ENCODE peak calls at places on chromosomes 3 and 15, in ten cellular contexts. One of them, this sample, is unnamed. For H3K9me3, the result is how much of the 10 kb centered on the place peaks cover.

GRCh38 chr15:51114437-51115119 is 19.9 kb upstream of the TNFAIP8L3 start:
- DNase-seq in PC-9: no peak
- DNase-seq in HCT116: no peak
- DNase-seq in H9: no peak
- DNase-seq in mammary epithelial cell: no peak
- DNase-seq in neuronal stem cell: no peak
- DNase-seq in endothelial cell of umbilical vein: peak
- DNase-seq in mesenchymal stem cell: no peak
- DNase-seq in hepatocyte: no peak
- DNase-seq in neural progenitor cell: no peak
- DNase-seq in this sample: peak

GRCh38 chr15:35907507-35907906 is 361.5 kb upstream of the DPH6 start:
- DNase-seq in PC-9: no peak
- DNase-seq in HCT116: no peak
- DNase-seq in H9: no peak
- DNase-seq in mammary epithelial cell: no peak
- DNase-seq in neuronal stem cell: no peak
- DNase-seq in endothelial cell of umbilical vein: peak
- DNase-seq in mesenchymal stem cell: no peak
- DNase-seq in hepatocyte: no peak
- DNase-seq in neural progenitor cell: no peak
- DNase-seq in this sample: peak

GRCh38 chr3:46935168-46935858 is 41.2 kb downstream of the CCDC12 start:
- DNase-seq in PC-9: peak
- DNase-seq in HCT116: peak
- DNase-seq in H9: peak
- DNase-seq in mammary epithelial cell: peak
- DNase-seq in neuronal stem cell: peak
- DNase-seq in endothelial cell of umbilical vein: peak
- DNase-seq in mesenchymal stem cell: peak
- DNase-seq in hepatocyte: peak
- DNase-seq in neural progenitor cell: peak
- DNase-seq in this sample: peak

GRCh38 chr3:123076496-123077418 is 9.9 kb downstream of the PDIA5 start:
- DNase-seq in PC-9: no peak
- DNase-seq in HCT116: no peak
- DNase-seq in H9: no peak
- DNase-seq in mammary epithelial cell: no peak
- DNase-seq in neuronal stem cell: no peak
- DNase-seq in endothelial cell of umbilical vein: peak
- DNase-seq in mesenchymal stem cell: peak
- DNase-seq in hepatocyte: peak
- DNase-seq in neural progenitor cell: no peak
- DNase-seq in this sample: no peak

GRCh38 chr15:63940956-63941620 is 105.2 kb downstream of the DAPK2 start:
- DNase-seq in PC-9: no peak
- DNase-seq in HCT116: no peak
- DNase-seq in H9: peak
- DNase-seq in mammary epithelial cell: no peak
- DNase-seq in neuronal stem cell: no peak
- DNase-seq in endothelial cell of umbilical vein: peak
- DNase-seq in mesenchymal stem cell: no peak
- DNase-seq in hepatocyte: no peak
- DNase-seq in neural progenitor cell: no peak
- DNase-seq in this sample: no peak

GRCh38 chr15:60718661-60719069 is 239.7 kb upstream of the ICE2 start:
- DNase-seq in PC-9: no peak
- DNase-seq in HCT116: no peak
- DNase-seq in H9: no peak
- DNase-seq in mammary epithelial cell: no peak
- DNase-seq in neuronal stem cell: no peak
- DNase-seq in endothelial cell of umbilical vein: peak
- DNase-seq in mesenchymal stem cell: no peak
- DNase-seq in hepatocyte: no peak
- DNase-seq in neural progenitor cell: no peak
- DNase-seq in this sample: no peak

GRCh38 chr3:194184265-194184751 is 48.4 kb downstream of the HES1 start:
- DNase-seq in PC-9: peak
- DNase-seq in HCT116: no peak
- DNase-seq in H9: no peak
- DNase-seq in mammary epithelial cell: no peak
- DNase-seq in neuronal stem cell: peak
- DNase-seq in endothelial cell of umbilical vein: peak
- DNase-seq in mesenchymal stem cell: no peak
- DNase-seq in hepatocyte: no peak
- DNase-seq in neural progenitor cell: peak
- DNase-seq in this sample: no peak

GRCh38 chr3:134645515-134645914 is 5.3 kb downstream of the KY start:
- DNase-seq in PC-9: no peak
- DNase-seq in HCT116: no peak
- DNase-seq in H9: no peak
- DNase-seq in mammary epithelial cell: no peak
- DNase-seq in neuronal stem cell: no peak
- DNase-seq in endothelial cell of umbilical vein: no peak
- DNase-seq in mesenchymal stem cell: no peak
- DNase-seq in hepatocyte: no peak
- DNase-seq in neural progenitor cell: no peak
- DNase-seq in this sample: no peak

GRCh38 chr15:65451989-65452388 is 29.2 kb upstream of the IGDCC4 start:
- DNase-seq in PC-9: no peak
- DNase-seq in HCT116: no peak
- DNase-seq in H9: no peak
- DNase-seq in mammary epithelial cell: no peak
- DNase-seq in neuronal stem cell: no peak
- DNase-seq in endothelial cell of umbilical vein: no peak
- DNase-seq in mesenchymal stem cell: no peak
- DNase-seq in hepatocyte: no peak
- DNase-seq in neural progenitor cell: no peak
- DNase-seq in this sample: no peak

GRCh38 chr3:52313188-52313773 is 2.8 kb upstream of the DNAH1 start:
- DNase-seq in PC-9: no peak
- DNase-seq in HCT116: no peak
- DNase-seq in H9: no peak
- DNase-seq in mammary epithelial cell: no peak
- DNase-seq in neuronal stem cell: no peak
- DNase-seq in endothelial cell of umbilical vein: no peak
- DNase-seq in mesenchymal stem cell: no peak
- DNase-seq in hepatocyte: no peak
- DNase-seq in neural progenitor cell: no peak
- DNase-seq in this sample: no peak

DNA sequence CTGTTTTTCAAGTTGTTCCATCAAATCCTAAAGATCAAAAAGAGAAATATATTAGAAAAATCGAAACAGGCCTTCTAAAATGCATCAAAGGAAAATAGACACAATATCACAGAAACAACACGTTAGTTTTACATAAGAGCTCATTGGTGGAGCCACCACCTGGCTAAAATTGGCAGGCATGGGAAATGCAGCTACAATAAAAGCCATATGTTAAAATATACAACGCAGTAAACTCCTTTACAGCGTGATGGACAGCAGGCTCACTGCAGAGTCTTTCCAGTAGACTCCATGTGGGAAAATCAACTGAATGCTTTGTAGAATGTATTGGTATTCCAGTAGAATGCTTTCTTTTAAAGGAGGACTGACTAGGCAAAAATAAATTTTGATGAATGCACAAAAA is 40.9 kb upstream of the MYO5C start:
- DNase-seq in PC-9: no peak
- DNase-seq in HCT116: no peak
- DNase-seq in H9: no peak
- DNase-seq in mammary epithelial cell: no peak
- DNase-seq in neuronal stem cell: no peak
- DNase-seq in endothelial cell of umbilical vein: no peak
- DNase-seq in mesenchymal stem cell: no peak
- DNase-seq in hepatocyte: no peak
- DNase-seq in neural progenitor cell: no peak
- DNase-seq in this sample: no peak
- H3K4me2 ChIP-seq in PC-9: no peak
- H3K4me2 ChIP-seq in HCT116: no peak
- H3K4me2 ChIP-seq in H9: no peak
- H3K4me2 ChIP-seq in mammary epithelial cell: no peak
- H3K4me2 ChIP-seq in neuronal stem cell: no peak
- H3K4me2 ChIP-seq in endothelial cell of umbilical vein: no peak
- H3K4me2 ChIP-seq in mesenchymal stem cell: no peak
- H3K4me2 ChIP-seq in hepatocyte: no peak
- H3K4me2 ChIP-seq in neural progenitor cell: no peak
- H3K4me2 ChIP-seq in this sample: no peak

DNA sequence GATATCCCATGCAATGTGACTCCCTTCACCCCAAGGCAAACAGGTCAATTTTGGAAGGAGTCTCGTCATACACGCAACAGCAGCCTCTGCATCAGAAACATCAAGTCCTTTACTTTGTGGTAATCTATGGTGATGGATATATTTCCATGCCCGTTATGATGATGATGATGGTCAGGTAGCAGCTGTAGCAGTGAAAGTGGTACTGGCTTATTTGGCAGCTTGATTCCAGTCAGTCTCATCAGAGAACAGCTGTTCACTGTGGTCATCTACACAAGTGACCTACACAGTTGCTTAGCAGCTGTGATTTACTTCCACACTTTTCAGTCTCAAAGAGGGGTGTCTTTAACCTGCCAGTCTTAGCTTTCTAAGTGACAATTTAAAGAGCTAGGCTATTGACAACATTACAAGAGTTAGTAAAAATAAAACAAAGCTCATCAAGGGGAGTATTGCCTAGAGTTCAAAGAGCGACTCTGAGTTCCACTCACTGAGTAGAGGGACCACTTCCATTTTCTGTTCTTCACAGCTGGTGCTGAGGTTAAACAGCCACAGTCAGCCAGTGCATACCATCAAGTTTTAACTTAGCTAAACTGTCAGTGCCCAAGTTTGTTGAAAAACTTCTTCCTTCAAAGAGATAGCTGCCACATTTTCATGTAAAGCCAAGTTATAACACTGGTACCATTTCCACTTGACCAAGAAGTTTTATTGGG is 587.4 kb upstream of the KCNMB2 start:
- DNase-seq in PC-9: no peak
- DNase-seq in HCT116: no peak
- DNase-seq in H9: no peak
- DNase-seq in mammary epithelial cell: no peak
- DNase-seq in neuronal stem cell: no peak
- DNase-seq in endothelial cell of umbilical vein: no peak
- DNase-seq in mesenchymal stem cell: no peak
- DNase-seq in hepatocyte: no peak
- DNase-seq in neural progenitor cell: no peak
- DNase-seq in this sample: no peak
- H3K9me3 ChIP-seq in PC-9: under half
- H3K9me3 ChIP-seq in HCT116: under half
- H3K9me3 ChIP-seq in H9: under half
- H3K9me3 ChIP-seq in mammary epithelial cell: under half
- H3K9me3 ChIP-seq in neuronal stem cell: under half
- H3K9me3 ChIP-seq in endothelial cell of umbilical vein: under half
- H3K9me3 ChIP-seq in mesenchymal stem cell: under half
- H3K9me3 ChIP-seq in hepatocyte: under half
- H3K9me3 ChIP-seq in neural progenitor cell: under half
- H3K9me3 ChIP-seq in this sample: under half

GRCh38 chr3:31980530-31981205 is 394 bp downstream of the OSBPL10 start:
- DNase-seq in PC-9: peak
- DNase-seq in HCT116: peak
- DNase-seq in H9: peak
- DNase-seq in mammary epithelial cell: peak
- DNase-seq in neuronal stem cell: peak
- DNase-seq in endothelial cell of umbilical vein: peak
- DNase-seq in mesenchymal stem cell: peak
- DNase-seq in hepatocyte: peak
- DNase-seq in neural progenitor cell: peak
- DNase-seq in this sample: peak

GRCh38 chr3:31978553-31978952 is 2.5 kb downstream of the OSBPL10 start:
- DNase-seq in PC-9: peak
- DNase-seq in HCT116: no peak
- DNase-seq in H9: no peak
- DNase-seq in mammary epithelial cell: peak
- DNase-seq in neuronal stem cell: no peak
- DNase-seq in endothelial cell of umbilical vein: no peak
- DNase-seq in mesenchymal stem cell: no peak
- DNase-seq in hepatocyte: no peak
- DNase-seq in neural progenitor cell: no peak
- DNase-seq in this sample: no peak

GRCh38 chr3:31979006-31979697 is 1.9 kb downstream of the OSBPL10 start:
- DNase-seq in PC-9: no peak
- DNase-seq in HCT116: no peak
- DNase-seq in H9: no peak
- DNase-seq in mammary epithelial cell: peak
- DNase-seq in neuronal stem cell: no peak
- DNase-seq in endothelial cell of umbilical vein: peak
- DNase-seq in mesenchymal stem cell: no peak
- DNase-seq in hepatocyte: no peak
- DNase-seq in neural progenitor cell: no peak
- DNase-seq in this sample: no peak

GRCh38 chr3:31976302-31976701 is 4.8 kb downstream of the OSBPL10 start:
- DNase-seq in PC-9: no peak
- DNase-seq in HCT116: no peak
- DNase-seq in H9: no peak
- DNase-seq in mammary epithelial cell: no peak
- DNase-seq in neuronal stem cell: no peak
- DNase-seq in endothelial cell of umbilical vein: no peak
- DNase-seq in mesenchymal stem cell: no peak
- DNase-seq in hepatocyte: no peak
- DNase-seq in neural progenitor cell: no peak
- DNase-seq in this sample: no peak

GRCh38 chr3:31977736-31978135 is 3.3 kb downstream of the OSBPL10 start:
- DNase-seq in PC-9: no peak
- DNase-seq in HCT116: no peak
- DNase-seq in H9: no peak
- DNase-seq in mammary epithelial cell: no peak
- DNase-seq in neuronal stem cell: no peak
- DNase-seq in endothelial cell of umbilical vein: no peak
- DNase-seq in mesenchymal stem cell: no peak
- DNase-seq in hepatocyte: no peak
- DNase-seq in neural progenitor cell: no peak
- DNase-seq in this sample: no peak
- H3K4me2 ChIP-seq in PC-9: no peak
- H3K4me2 ChIP-seq in HCT116: no peak
- H3K4me2 ChIP-seq in H9: no peak
- H3K4me2 ChIP-seq in mammary epithelial cell: no peak
- H3K4me2 ChIP-seq in neuronal stem cell: no peak
- H3K4me2 ChIP-seq in endothelial cell of umbilical vein: no peak
- H3K4me2 ChIP-seq in mesenchymal stem cell: no peak
- H3K4me2 ChIP-seq in hepatocyte: no peak
- H3K4me2 ChIP-seq in neural progenitor cell: no peak
- H3K4me2 ChIP-seq in this sample: no peak

GRCh38 chr3:32083901-32084300 is 22.5 kb upstream of the GPD1L start:
- DNase-seq in PC-9: no peak
- DNase-seq in HCT116: no peak
- DNase-seq in H9: no peak
- DNase-seq in mammary epithelial cell: no peak
- DNase-seq in neuronal stem cell: no peak
- DNase-seq in endothelial cell of umbilical vein: no peak
- DNase-seq in mesenchymal stem cell: no peak
- DNase-seq in hepatocyte: no peak
- DNase-seq in neural progenitor cell: no peak
- DNase-seq in this sample: no peak
- H3K9me3 ChIP-seq in PC-9: under half
- H3K9me3 ChIP-seq in HCT116: under half
- H3K9me3 ChIP-seq in H9: under half
- H3K9me3 ChIP-seq in mammary epithelial cell: under half
- H3K9me3 ChIP-seq in neuronal stem cell: under half
- H3K9me3 ChIP-seq in endothelial cell of umbilical vein: under half
- H3K9me3 ChIP-seq in mesenchymal stem cell: under half
- H3K9me3 ChIP-seq in hepatocyte: under half
- H3K9me3 ChIP-seq in neural progenitor cell: under half
- H3K9me3 ChIP-seq in this sample: under half

This sample was measured in fibroblast of lung.